ENCODE peak calls at places on chromosomes 7 and 10, in eight cellular contexts. M, K, S, Y, C, I, T and L are unnamed samples.

GRCh38 chr7:46908770-46909169 is 673.1 kb downstream of the TNS3 start:
- DNase-seq in M (no peak), K (peak; percentile 41), S (peak; percentile 91), Y (no peak), C (no peak), I (no peak), T (peak; percentile 90), L (no peak)

GRCh38 chr10:97598407-97599271 is 9.1 kb downstream of the C10orf62 start:
- DNase-seq in M (no peak), K (no peak), S (no peak), Y (no peak), C (no peak), I (no peak), T (no peak), L (no peak)

GRCh38 chr10:128675405-128675804 is 549.2 kb upstream of the MKI67 start:
- DNase-seq in M (no peak), K (no peak), S (no peak), Y (no peak), C (peak; percentile 24), I (no peak), T (no peak), L (no peak)

GRCh38 chr10:26044123-26044749 is 110.2 kb downstream of the MYO3A start:
- DNase-seq in M (peak; percentile 48), K (no peak), S (peak; percentile 53), Y (peak; percentile 9), C (no peak), I (peak; percentile 3), T (peak; percentile 48), L (no peak)

GRCh38 chr7:138449580-138449979 is 10.5 kb upstream of the TRIM24 start:
- DNase-seq in M (no peak), K (no peak), S (no peak), Y (peak; percentile 23), C (peak; percentile 74), I (peak; percentile 36), T (no peak), L (no peak)

GRCh38 chr7:33849004-33849403 is 56.3 kb upstream of the BMPER start:
- DNase-seq in M (no peak), K (no peak), S (peak; percentile 73), Y (no peak), C (no peak), I (no peak), T (peak; percentile 55), L (no peak)

GRCh38 chr7:521221-522070 is 1.8 kb upstream of the PDGFA start:
- DNase-seq in M (peak; percentile 53), K (no peak), S (peak; percentile 41), Y (peak; percentile 83), C (peak; percentile 80), I (peak; percentile 65), T (no peak), L (peak; percentile 79)

GRCh38 chr10:95569368-95569767 is 8.2 kb upstream of the SORBS1 start:
- DNase-seq in M (no peak), K (no peak), S (no peak), Y (no peak), C (no peak), I (no peak), T (no peak), L (no peak)

GRCh38 chr7:37198906-37199485 is 249.7 kb downstream of the ELMO1 start:
- DNase-seq in M (peak; percentile 89), K (peak; percentile 20), S (peak; percentile 56), Y (peak; percentile 92), C (peak; percentile 94), I (peak; percentile 89), T (peak; percentile 38), L (peak; percentile 82)

GRCh38 chr7:122316467-122317394 is 12.2 kb upstream of the FEZF1 start:
- DNase-seq in M (no peak), K (no peak), S (no peak), Y (peak; percentile 38), C (peak; percentile 82), I (peak; percentile 91), T (no peak), L (no peak)

GRCh38 chr7:4856336-4857056 is 5.3 kb downstream of the PAPOLB start:
- DNase-seq in M (no peak), K (no peak), S (no peak), Y (no peak), C (no peak), I (no peak), T (no peak), L (no peak)

GRCh38 chr10:71729023-71729649 is 9.6 kb upstream of the C10orf105 start:
- DNase-seq in M (no peak), K (no peak), S (no peak), Y (peak; percentile 47), C (no peak), I (no peak), T (no peak), L (peak; percentile 70)

GRCh38 chr10:11403116-11403515 is 208.3 kb downstream of the USP6NL start:
- DNase-seq in M (no peak), K (no peak), S (no peak), Y (no peak), C (peak; percentile 23), I (no peak), T (no peak), L (no peak)

GRCh38 chr7:28395806-28396205 is 16.5 kb upstream of the CREB5 start:
- DNase-seq in M (no peak), K (no peak), S (peak; percentile 39), Y (no peak), C (no peak), I (no peak), T (peak; percentile 28), L (no peak)

GRCh38 chr10:43203491-43204393 is 63.1 kb downstream of the RASGEF1A start:
- DNase-seq in M (peak; percentile 19), K (no peak), S (no peak), Y (peak; percentile 67), C (peak; percentile 96), I (peak; percentile 65), T (no peak), L (no peak)

GRCh38 chr7:106568002-106568679 is 92.8 kb downstream of the CCDC71L start:
- DNase-seq in M (no peak), K (no peak), S (no peak), Y (no peak), C (no peak), I (no peak), T (no peak), L (no peak)

GRCh38 chr10:33534455-33534854 is 200.0 kb upstream of the NRP1 start:
- DNase-seq in M (no peak), K (no peak), S (no peak), Y (no peak), C (no peak), I (no peak), T (no peak), L (no peak)

GRCh38 chr10:22251751-22252285 is 34.0 kb upstream of the EBLN1 start:
- DNase-seq in M (peak; percentile 30), K (no peak), S (peak; percentile 58), Y (peak; percentile 37), C (peak; percentile 74), I (peak; percentile 66), T (peak; percentile 38), L (peak; percentile 68)

GRCh38 chr7:77935652-77936348 is 137.2 kb downstream of the PHTF2 start:
- DNase-seq in M (no peak), K (no peak), S (no peak), Y (no peak), C (no peak), I (no peak), T (no peak), L (no peak)

DNA sequence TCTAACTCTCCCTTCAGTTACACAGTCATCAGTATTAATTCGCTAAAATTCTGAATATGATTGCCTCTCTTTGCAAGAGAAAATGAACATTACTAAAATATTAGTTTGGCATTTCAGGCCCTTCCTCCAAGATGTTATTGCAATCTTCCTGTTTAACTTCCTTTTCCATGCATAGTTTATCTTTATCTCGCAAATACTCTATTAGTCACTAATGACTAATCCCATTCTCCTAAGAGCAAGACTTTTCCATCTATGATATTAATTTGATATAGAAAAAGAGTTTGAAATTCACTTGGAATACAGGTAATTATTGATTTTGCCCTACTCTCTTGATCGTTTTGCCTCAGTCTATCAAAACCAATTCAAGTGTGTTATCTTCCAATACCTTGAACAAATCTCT is 41.8 kb upstream of the SEMA3A start:
- DNase-seq in M (no peak), K (no peak), S (peak; percentile 72), Y (no peak), C (no peak), I (no peak), T (peak; percentile 63), L (no peak)
- H3K4me3 ChIP-seq in M (no peak overlapping the region), K (no peak overlapping the region), S (no peak overlapping the region), Y (no peak overlapping the region), C (no peak overlapping the region), I (no peak overlapping the region), T (no peak overlapping the region), L (no peak overlapping the region)

DNA sequence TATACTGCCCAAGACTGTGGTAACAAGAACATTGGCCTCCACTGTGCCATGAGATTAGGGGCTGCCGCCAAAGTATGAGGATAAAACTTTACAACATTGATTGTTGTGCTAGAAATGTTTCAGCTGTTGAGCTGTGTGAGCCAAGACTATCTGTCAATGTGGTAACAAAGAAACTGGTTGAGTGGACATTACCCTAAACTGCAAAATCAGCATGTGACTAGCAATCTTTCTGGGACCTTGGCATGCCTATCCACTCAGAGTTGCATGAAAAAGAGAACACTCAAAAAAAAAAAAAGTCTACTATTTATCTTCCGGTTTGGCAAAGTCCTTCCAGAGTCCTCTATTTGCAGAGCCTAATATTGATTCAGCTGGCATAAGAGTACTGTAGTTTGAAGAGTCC is 605.6 kb upstream of the CNTNAP2 start:
- DNase-seq in M (no peak), K (no peak), S (no peak), Y (peak; percentile 47), C (no peak), I (no peak), T (no peak), L (no peak)
- H3K9me3 ChIP-seq in M (no peaks in the 10 kb centered on the region), K (peaks cover 5% of the 10 kb centered on the region), S (no peaks in the 10 kb centered on the region), Y (no peaks in the 10 kb centered on the region), C (no peaks in the 10 kb centered on the region), I (no peaks in the 10 kb centered on the region), T (no peaks in the 10 kb centered on the region), L (peaks cover 9% of the 10 kb centered on the region)

GRCh38 chr10:86103391-86104101 is 263.0 kb downstream of the GRID1 start:
- DNase-seq in M (no peak), K (no peak), S (no peak), Y (no peak), C (peak; percentile 54), I (no peak), T (no peak), L (no peak)

GRCh38 chr10:86099542-86100334 is 266.9 kb downstream of the GRID1 start:
- DNase-seq in M (no peak), K (no peak), S (no peak), Y (no peak), C (peak; percentile 24), I (no peak), T (no peak), L (no peak)

GRCh38 chr10:86102446-86102845 is 264.1 kb downstream of the GRID1 start:
- DNase-seq in M (no peak), K (no peak), S (no peak), Y (no peak), C (peak; percentile 14), I (no peak), T (no peak), L (no peak)

GRCh38 chr10:86102031-86102430 is 264.6 kb downstream of the GRID1 start:
- DNase-seq in M (no peak), K (no peak), S (no peak), Y (no peak), C (no peak), I (no peak), T (no peak), L (no peak)

GRCh38 chr10:86100581-86101061 is 266.0 kb downstream of the GRID1 start:
- DNase-seq in M (peak; percentile 42), K (no peak), S (peak; percentile 7), Y (no peak), C (peak; percentile 59), I (peak; percentile 69), T (peak; percentile 2), L (no peak)
- TF ChIP-seq CTCF in M (peak; percentile 45), K (peak; percentile 33), S (no peak), Y (no peak), C (peak; percentile 79), I (peak; percentile 69), T (peak; percentile 22), L (no peak)

GRCh38 chr7:120079704-120080103 is 193.3 kb upstream of the KCND2 start:
- DNase-seq in M (peak; percentile 26), K (no peak), S (no peak), Y (no peak), C (no peak), I (no peak), T (no peak), L (no peak)
- H3K4me3 ChIP-seq in M (no peak overlapping the region), K (no peak overlapping the region), S (no peak overlapping the region), Y (no peak overlapping the region), C (no peak overlapping the region), I (no peak overlapping the region), T (no peak overlapping the region), L (no peak overlapping the region)